ENCODE peak calls at places on chromosomes 1 and 21, in five cellular contexts. X, N, S, K and H are unnamed samples.

GRCh38 chr1:164792410-164793004 is 233.5 kb downstream of the PBX1 start:
- DNase-seq in K (no peak), N (no peak), S (no peak), X (no peak), H (no peak)

GRCh38 chr1:186617860-186618780 is 62.1 kb downstream of the PTGS2 start:
- DNase-seq in N (no peak), S (peak), K (peak), X (peak), H (peak)

GRCh38 chr21:15051652-15052554 is 12.9 kb downstream of the NRIP1 start:
- DNase-seq in N (peak), S (no peak), K (no peak), X (no peak), H (peak)

GRCh38 chr1:205172729-205173366 is 38.7 kb downstream of the DSTYK start:
- DNase-seq in S (no peak), K (no peak), N (peak), X (no peak), H (peak)

GRCh38 chr1:38724160-38725131 is 135.1 kb downstream of the RRAGC start:
- DNase-seq in K (no peak), S (no peak), X (no peak), N (no peak), H (no peak)

GRCh38 chr1:97204468-97204867 is 482.9 kb downstream of the PTBP2 start:
- DNase-seq in K (no peak), X (no peak), N (peak), S (no peak), H (no peak)

GRCh38 chr1:200042437-200043329 is 15.2 kb downstream of the NR5A2 start:
- DNase-seq in N (no peak), X (no peak), K (no peak), S (no peak), H (no peak)

GRCh38 chr1:40692429-40692905 is 963 bp downstream of the NFYC start:
- DNase-seq in K (peak), X (no peak), N (peak), S (no peak), H (no peak)

GRCh38 chr1:23343246-23344110 is 606 bp downstream of the HNRNPR start:
- DNase-seq in K (peak), X (peak), S (no peak), N (peak), H (no peak)

GRCh38 chr1:21651214-21652042 is 17.7 kb downstream of the RAP1GAP start:
- DNase-seq in S (no peak), K (peak), N (no peak), X (no peak), H (peak)

GRCh38 chr1:26164036-26164927 is 4.5 kb downstream of the C1orf232 start:
- DNase-seq in N (no peak), K (peak), X (no peak), S (peak), H (no peak)

GRCh38 chr21:18549214-18549905 is 145.8 kb upstream of the TMPRSS15 start:
- DNase-seq in X (no peak), K (no peak), S (no peak), N (no peak), H (no peak)

GRCh38 chr1:39385067-39385988 is 106.1 kb upstream of the BMP8A start:
- DNase-seq in K (no peak), X (no peak), N (peak), S (no peak), H (peak)

GRCh38 chr1:85295006-85295431 is 18.6 kb upstream of the BCL10 start:
- DNase-seq in K (no peak), S (no peak), N (peak), X (no peak), H (no peak)

GRCh38 chr21:35927262-35927661 is 133.1 kb downstream of the SETD4 start:
- DNase-seq in S (no peak), K (no peak), N (no peak), X (no peak), H (no peak)

GRCh38 chr1:25004355-25004754 is 74.3 kb upstream of the RUNX3 start:
- DNase-seq in X (no peak), N (no peak), S (no peak), K (no peak), H (no peak)

GRCh38 chr1:224481601-224482000 is 47.0 kb upstream of the WDR26 start:
- DNase-seq in S (no peak), K (no peak), X (no peak), N (no peak), H (no peak)

GRCh38 chr1:155504207-155504606 is 58.4 kb downstream of the ASH1L start:
- DNase-seq in S (no peak), X (no peak), N (peak), K (no peak), H (peak)

GRCh38 chr1:4980211-4980610 is 325.8 kb downstream of the AJAP1 start:
- DNase-seq in S (no peak), K (no peak), X (no peak), N (no peak), H (no peak)
- TF ChIP-seq POLR2A in S (no peak), K (no peak), X (no peak), N (no peak), H (no peak)

GRCh38 chr1:35192056-35192852 is 691 bp downstream of the SFPQ start:
- DNase-seq in K (peak), S (peak), N (peak), X (peak), H (peak)
- TF ChIP-seq POLR2A in K (peak), S (no peak), N (peak), X (peak), H (no peak)

GRCh38 chr1:159924025-159924790 is 1.1 kb downstream of the TAGLN2 start:
- DNase-seq in X (peak), K (peak), S (peak), N (peak), H (peak)
- TF ChIP-seq POLR2A in X (peak), K (no peak), S (no peak), N (peak), H (no peak)

GRCh38 chr1:61724721-61725694 is at the start of gene TM2D1:
- DNase-seq in S (peak), N (peak), K (peak), X (peak), H (peak)
- TF ChIP-seq POLR2A in S (peak), N (peak), K (peak), X (peak), H (peak)

GRCh38 chr1:31444725-31445448 is 31.9 kb downstream of the SERINC2 start:
- DNase-seq in S (no peak), N (no peak), X (no peak), K (peak), H (no peak)
- TF ChIP-seq POLR2A in S (no peak), N (no peak), X (no peak), K (no peak), H (no peak)